ENCODE peak calls at places on chromosome 1, in five cellular contexts. S, E, F, B and V are unnamed samples.

GRCh38 chr1:42765271-42765670 is 1.6 kb downstream of the P3H1 start:
- DNase-seq in S (no peak), E (no peak), F (no peak), B (no peak), V (no peak)

GRCh38 chr1:232620356-232620841 is 9.5 kb downstream of the SIPA1L2 start:
- DNase-seq in S (no peak), E (peak; percentile 87), F (no peak), B (no peak), V (no peak)

GRCh38 chr1:113835686-113836290 is 23.5 kb upstream of the RSBN1 start:
- DNase-seq in S (no peak), E (peak; percentile 3), F (peak; percentile 60), B (no peak), V (no peak)

GRCh38 chr1:155173478-155174333 is at the start of gene TRIM46:
- DNase-seq in S (no peak), E (peak; percentile 65), F (peak; percentile 45), B (peak; percentile 33), V (no peak)

GRCh38 chr1:41268154-41268770 is 26.2 kb upstream of the SCMH1 start:
- DNase-seq in S (peak; percentile 18), E (peak; percentile 62), F (peak; percentile 69), B (peak; percentile 76), V (peak; percentile 75)

GRCh38 chr1:113975211-113975895 is 3.9 kb upstream of the OLFML3 start:
- DNase-seq in S (peak; percentile 23), E (no peak), F (peak; percentile 53), B (no peak), V (no peak)

GRCh38 chr1:220235462-220235861 is 36.8 kb downstream of the RAB3GAP2 start:
- DNase-seq in S (no peak), E (peak; percentile 31), F (no peak), B (no peak), V (no peak)

GRCh38 chr1:111649227-111649626 is 29.6 kb downstream of the RAP1A start:
- DNase-seq in S (no peak), E (no peak), F (no peak), B (no peak), V (no peak)

GRCh38 chr1:241992734-241993133 is 6.2 kb downstream of the MAP1LC3C start:
- DNase-seq in S (no peak), E (no peak), F (no peak), B (no peak), V (no peak)

GRCh38 chr1:75130865-75131592 is 3.2 kb upstream of the LHX8 start:
- DNase-seq in S (no peak), E (no peak), F (no peak), B (no peak), V (no peak)

GRCh38 chr1:6461237-6461530 is 4.8 kb downstream of the TNFRSF25 start:
- DNase-seq in S (no peak), E (no peak), F (no peak), B (no peak), V (no peak)

GRCh38 chr1:95953005-95953404 is 719.0 kb downstream of the RWDD3 start:
- DNase-seq in S (no peak), E (no peak), F (no peak), B (no peak), V (no peak)

GRCh38 chr1:175394739-175395138 is 202.2 kb upstream of the KIAA0040 start:
- DNase-seq in S (no peak), E (peak; percentile 3), F (no peak), B (peak; percentile 24), V (no peak)